ENCODE peak calls at places on chromosomes 5 and 9, in four cellular contexts. F, V, R and G are unnamed samples.

GRCh38 chr5:171845857-171846785 is 60.5 kb downstream of the SMIM23 start:
- DNase-seq in R (no peak), F (no peak), V (no peak), G (no peak)

GRCh38 chr5:134570886-134571285 is 45.4 kb downstream of the JADE2 start:
- DNase-seq in V (no peak), F (no peak), R (no peak), G (no peak)

GRCh38 chr5:67297376-67297775 is 100.8 kb upstream of the CD180 start:
- DNase-seq in V (no peak), R (no peak), F (no peak), G (no peak)

GRCh38 chr9:89985078-89985477 is 380.3 kb downstream of the GADD45G start:
- DNase-seq in V (no peak), R (no peak), F (no peak), G (no peak)

GRCh38 chr5:149429839-149430721 is 51.0 kb upstream of the IL17B start:
- DNase-seq in R (no peak), F (no peak), V (no peak), G (peak)

GRCh38 chr5:59921816-59922215 is 28.3 kb upstream of the PDE4D start:
- DNase-seq in V (no peak), R (no peak), F (no peak), G (no peak)

GRCh38 chr5:17069995-17070405 is 133.9 kb upstream of the MYO10 start:
- DNase-seq in R (no peak), V (no peak), F (no peak), G (no peak)

GRCh38 chr9:132126837-132127236 is 35.0 kb upstream of the NTNG2 start:
- DNase-seq in V (no peak), F (no peak), R (no peak), G (no peak)

GRCh38 chr9:130988400-130988747 is 20.6 kb upstream of the LAMC3 start:
- DNase-seq in V (no peak), F (no peak), R (no peak), G (no peak)

GRCh38 chr5:151144922-151145321 is 12.7 kb downstream of the ANXA6 start:
- DNase-seq in V (no peak), R (no peak), F (no peak), G (no peak)

GRCh38 chr5:90528704-90529233 is 615 bp downstream of the LYSMD3 start:
- DNase-seq in V (peak), F (no peak), R (no peak), G (no peak)

GRCh38 chr5:169350759-169351240 is 49.9 kb upstream of the SLIT3 start:
- DNase-seq in F (no peak), V (no peak), R (no peak), G (no peak)

GRCh38 chr5:89399553-89399952 is 516.6 kb upstream of the MEF2C start:
- DNase-seq in F (no peak), V (no peak), R (no peak), G (no peak)

GRCh38 chr9:32395483-32396216 is 11.2 kb downstream of the ACO1 start:
- DNase-seq in R (no peak), V (no peak), F (no peak), G (no peak)

GRCh38 chr5:1405539-1406530 is 39.4 kb downstream of the SLC6A3 start:
- DNase-seq in R (no peak), F (no peak), V (no peak), G (no peak)

GRCh38 chr9:127721391-127721821 is 5.5 kb downstream of the TTC16 start:
- DNase-seq in R (no peak), V (no peak), F (no peak), G (no peak)

GRCh38 chr9:101691657-101692056 is 46.8 kb downstream of the GRIN3A start:
- DNase-seq in V (no peak), R (no peak), F (no peak), G (no peak)

GRCh38 chr9:21728781-21729180 is 73.7 kb upstream of the MTAP start:
- DNase-seq in R (no peak), V (no peak), F (no peak), G (no peak)

GRCh38 chr5:123855630-123856029 is 343.7 kb downstream of the CSNK1G3 start:
- DNase-seq in F (no peak), R (no peak), V (no peak), G (no peak)

GRCh38 chr9:91177661-91178280 is 183.9 kb downstream of the AUH start:
- DNase-seq in F (no peak), R (no peak), V (no peak), G (no peak)

GRCh38 chr5:111932628-111933027 is 175.6 kb upstream of the NREP start:
- DNase-seq in R (no peak), F (no peak), V (no peak), G (no peak)

GRCh38 chr5:56247596-56247995 is 14.5 kb upstream of the ANKRD55 start:
- DNase-seq in V (no peak), F (no peak), R (no peak), G (no peak)

GRCh38 chr9:121772600-121773285 is 121.3 kb downstream of the DAB2IP start:
- DNase-seq in F (no peak), V (no peak), R (no peak), G (peak)

GRCh38 chr5:172920447-172920849 is 38.8 kb upstream of the RPL26L1 start:
- DNase-seq in V (no peak), R (no peak), F (no peak), G (no peak)

GRCh38 chr9:18404482-18405029 is 69.4 kb upstream of the ADAMTSL1 start:
- DNase-seq in R (no peak), F (no peak), V (no peak), G (no peak)

GRCh38 chr9:113609562-113610318 is 146.2 kb downstream of the RGS3 start:
- DNase-seq in V (no peak), R (no peak), F (no peak), G (peak)

GRCh38 chr5:117103703-117104102 is 529.1 kb upstream of the SEMA6A start:
- DNase-seq in R (no peak), V (no peak), F (peak), G (no peak)

GRCh38 chr9:26172301-26172700 is 494.1 kb upstream of the TUSC1 start:
- DNase-seq in R (no peak), V (no peak), F (no peak), G (no peak)

GRCh38 chr5:38078161-38078560 is 180.2 kb upstream of the EGFLAM start:
- DNase-seq in V (no peak), R (no peak), F (no peak), G (no peak)